ENCODE peak calls at places on chromosomes 3 and 15, in five cellular contexts. S is neural crest cell, P is K562, G is sigmoid colon, M is nephron progenitor cell. Y is an unnamed sample.

GRCh38 chr3:99774467-99774866 is 43.2 kb upstream of the CMSS1 start:
- DNase-seq in S (no peak), P (no peak), G (no peak), M (no peak), Y (peak)

GRCh38 chr15:84878504-84878903 is 6.0 kb upstream of the SLC28A1 start:
- DNase-seq in S (peak), P (peak), G (peak), M (peak), Y (no peak)

GRCh38 chr3:119240582-119241434 is at the start of gene B4GALT4:
- DNase-seq in S (peak), P (peak), G (peak), M (peak), Y (peak)

GRCh38 chr3:63763156-63763555 is 55.9 kb upstream of the C3orf49 start:
- DNase-seq in S (no peak), P (no peak), G (no peak), M (no peak), Y (no peak)

GRCh38 chr3:88219138-88219792 is 69.5 kb downstream of the C3orf38 start:
- DNase-seq in S (peak), P (peak), G (no peak), M (peak), Y (peak)

GRCh38 chr15:49313650-49314049 is 109.4 kb upstream of the FGF7 start:
- DNase-seq in S (no peak), P (no peak), G (no peak), M (no peak), Y (peak)

GRCh38 chr15:43903864-43904290 is 77.1 kb downstream of the WDR76 start:
- DNase-seq in S (peak), P (peak), G (no peak), M (peak), Y (no peak)

GRCh38 chr3:196219194-196219969 is 3.0 kb downstream of the SLC51A start:
- DNase-seq in S (no peak), P (no peak), G (peak), M (no peak), Y (peak)

GRCh38 chr3:16410659-16411058 is 102.8 kb downstream of the RFTN1 start:
- DNase-seq in S (no peak), P (no peak), G (no peak), M (no peak), Y (no peak)
- TF ChIP-seq CTCF in S (no peak), P (no peak), G (no peak), M (no peak), Y (no peak)

DNA sequence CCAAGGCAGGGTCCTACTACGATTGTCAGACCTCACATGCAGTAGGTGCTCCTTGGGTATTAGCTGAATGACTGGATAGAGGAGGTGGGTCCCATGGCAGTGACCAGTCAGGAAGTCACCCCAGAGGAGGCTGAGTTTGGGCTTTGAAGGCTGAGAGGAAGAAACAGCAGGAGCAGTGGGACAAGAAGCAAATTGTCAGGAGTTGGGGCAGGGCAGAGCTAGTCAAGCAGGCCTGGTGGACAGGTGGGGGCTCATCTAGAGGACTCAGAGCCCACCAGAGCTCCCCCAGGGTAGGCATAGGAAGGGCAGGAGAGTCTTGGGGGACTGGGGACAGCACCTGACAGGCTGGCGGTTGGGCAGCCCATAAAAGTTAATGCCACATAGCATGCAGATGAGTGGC is 3.1 kb downstream of the NBEAL2 start:
- DNase-seq in S (no peak), P (no peak), G (no peak), M (no peak), Y (no peak)
- TF ChIP-seq CTCF in S (no peak), P (no peak), G (no peak), M (no peak), Y (no peak)

GRCh38 chr3:44628716-44629115 is 3.9 kb downstream of the ZNF197 start:
- DNase-seq in S (no peak), P (no peak), G (no peak), M (no peak), Y (no peak)

DNA sequence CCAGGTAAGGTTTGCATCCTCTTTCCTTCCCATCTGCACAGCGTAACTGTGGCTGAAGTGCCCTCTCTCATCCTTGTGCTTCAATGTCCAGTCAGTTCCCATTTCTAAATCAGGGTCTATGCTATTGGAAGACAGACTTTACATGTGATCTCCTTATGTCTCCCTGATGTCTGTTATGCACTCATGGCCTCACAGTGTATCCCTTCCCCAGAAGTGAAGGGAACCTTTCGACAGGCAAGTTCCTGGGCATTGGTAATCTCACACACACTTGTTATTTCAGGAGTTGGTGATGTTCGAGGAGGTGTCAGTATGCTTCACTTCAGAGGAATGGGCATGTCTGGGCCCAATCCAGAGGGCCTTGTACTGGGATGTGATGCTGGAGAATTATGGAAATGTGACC is 7.4 kb downstream of the ZNF197 start:
- DNase-seq in S (no peak), P (no peak), G (no peak), M (no peak), Y (no peak)
- TF ChIP-seq CTCF in S (no peak), P (no peak), G (no peak), M (no peak), Y (no peak)

DNA sequence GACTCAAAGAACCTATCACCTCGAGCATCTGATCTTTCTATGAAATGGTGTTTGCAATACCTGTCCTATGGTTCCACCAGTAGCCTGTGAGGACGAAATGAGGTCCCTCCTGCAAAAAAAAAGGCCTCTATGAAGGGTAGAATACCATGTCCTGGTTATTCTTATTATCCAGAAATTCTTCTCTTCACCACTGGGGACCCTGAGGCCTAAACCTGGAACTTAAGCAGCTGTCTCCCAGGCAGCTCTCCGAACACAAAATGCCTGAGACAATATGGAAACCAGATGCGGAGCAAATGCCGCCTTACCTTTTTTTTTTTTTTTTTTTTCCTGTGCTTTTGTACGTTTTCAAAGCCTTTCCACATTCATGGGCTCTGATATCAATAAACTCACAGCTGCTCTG is 62.1 kb upstream of the WNT5A start:
- DNase-seq in S (no peak), P (no peak), G (no peak), M (no peak), Y (no peak)
- TF ChIP-seq CTCF in S (peak), P (no peak), G (no peak), M (no peak), Y (no peak)

DNA sequence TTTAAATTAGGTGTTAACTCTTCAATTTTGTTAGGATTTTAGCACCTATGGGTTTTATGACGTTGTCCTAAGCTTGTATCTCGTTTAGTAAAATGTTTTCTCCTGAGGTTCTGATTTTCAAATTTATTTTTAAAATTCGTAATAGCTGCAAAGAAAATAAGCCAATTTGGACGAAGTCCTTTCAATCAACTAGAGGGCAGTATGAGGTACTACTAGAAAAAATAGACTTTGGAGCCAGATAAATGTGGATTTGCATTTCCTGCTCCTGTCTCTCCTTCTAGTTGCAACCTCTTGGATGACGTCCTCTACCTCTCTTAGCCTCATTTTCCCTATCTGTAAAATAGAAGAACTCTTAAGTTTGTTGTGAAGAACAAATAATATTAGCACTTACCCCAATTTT is 81.1 kb downstream of the SLTM start:
- DNase-seq in S (no peak), P (no peak), G (no peak), M (no peak), Y (no peak)
- TF ChIP-seq CTCF in S (peak), P (peak), G (no peak), M (no peak), Y (no peak)

GRCh38 chr3:12810013-12810780 is 13.7 kb downstream of the CAND2 start:
- DNase-seq in S (peak), P (peak), G (peak), M (peak), Y (peak)
- TF ChIP-seq CTCF in S (peak), P (peak), G (peak), M (peak), Y (peak)

GRCh38 chr15:65944404-65944803 is 75.1 kb downstream of the RAB11A start:
- DNase-seq in S (no peak), P (no peak), G (no peak), M (no peak), Y (no peak)
- TF ChIP-seq CTCF in S (no peak), P (no peak), G (no peak), M (no peak), Y (no peak)

GRCh38 chr3:51535146-51536019 is 3.1 kb upstream of the RAD54L2 start:
- DNase-seq in S (no peak), P (no peak), G (no peak), M (no peak), Y (no peak)

GRCh38 chr3:51544011-51544775 is 5.7 kb downstream of the RAD54L2 start:
- DNase-seq in S (no peak), P (no peak), G (no peak), M (no peak), Y (no peak)

GRCh38 chr3:51539291-51539891 is 872 bp downstream of the RAD54L2 start:
- DNase-seq in S (no peak), P (peak), G (no peak), M (peak), Y (peak)

GRCh38 chr3:51538115-51538458 is 432 bp upstream of the RAD54L2 start:
- DNase-seq in S (peak), P (peak), G (no peak), M (peak), Y (no peak)

DNA sequence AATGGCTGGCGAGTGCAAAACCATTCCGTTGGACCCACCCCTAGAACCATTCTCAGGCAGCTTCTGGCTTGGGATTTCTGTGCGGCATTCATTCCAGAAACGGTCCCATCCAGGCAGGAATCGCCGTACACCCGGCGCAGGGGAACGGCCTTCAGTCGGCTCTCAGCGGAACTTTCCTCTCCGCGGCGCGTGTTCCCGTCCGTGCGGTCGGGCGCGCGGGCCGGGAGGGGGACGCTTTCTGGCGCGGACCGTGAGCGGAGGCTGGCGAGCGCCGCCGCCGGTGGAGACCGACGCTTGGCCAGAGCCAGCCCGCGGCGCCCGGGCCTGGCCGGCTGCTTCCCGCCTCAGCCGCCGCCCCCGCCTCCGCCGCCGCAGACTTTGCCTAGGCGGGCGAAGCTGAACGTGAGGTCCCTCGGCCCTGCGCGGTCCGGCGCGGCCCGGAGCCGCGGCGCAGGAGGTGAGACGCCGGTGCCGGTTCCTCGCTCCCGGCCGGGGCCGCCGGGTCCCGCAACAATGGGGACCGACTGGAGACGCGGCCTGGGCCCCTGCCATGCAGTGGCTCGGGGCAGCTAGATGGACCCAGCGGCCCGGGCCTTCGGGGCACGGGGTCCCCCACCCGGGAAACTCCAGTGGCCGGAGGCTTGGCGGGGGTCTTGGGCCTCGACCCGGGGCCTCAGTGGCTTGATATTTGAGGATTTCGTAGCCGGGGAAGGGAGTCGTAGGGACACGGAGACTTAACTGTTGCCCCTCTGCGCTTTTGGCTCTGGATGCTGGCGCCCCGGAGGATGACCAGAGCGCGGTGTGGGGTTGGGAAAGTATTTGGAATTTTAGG is at the start of gene RAD54L2:
- DNase-seq in S (peak), P (peak), G (peak), M (peak), Y (peak)
- TF ChIP-seq CTCF in S (peak), P (no peak), G (peak), M (no peak), Y (no peak)

Y was measured in kidney epithelial cell.